ENCODE peak calls at places on chromosomes 13 and 19, in four cellular contexts. M is left ventricle myocardium inferior, P is Karpas-422, O is neural progenitor cell. R is an unnamed sample.

GRCh38 chr13:45704211-45704739 is 2.2 kb downstream of the CBY2 start:
- DNase-seq in M (no peak), P (no peak), O (no peak), R (no peak)

GRCh38 chr13:34420975-34421719 is 520.9 kb upstream of the NBEA start:
- DNase-seq in M (no peak), P (peak), O (no peak), R (no peak)

GRCh38 chr19:17873661-17874422 is 2.1 kb downstream of the SLC5A5 start:
- DNase-seq in M (no peak), P (peak), O (peak), R (no peak)

GRCh38 chr13:54574791-54575190 is 1546.2 kb downstream of the OLFM4 start:
- DNase-seq in M (no peak), P (no peak), O (no peak), R (no peak)

GRCh38 chr19:51803529-51803928 is 8.6 kb downstream of the FPR3 start:
- DNase-seq in M (no peak), P (no peak), O (no peak), R (no peak)

GRCh38 chr19:47225746-47226425 is 5.1 kb downstream of the BBC3 start:
- DNase-seq in M (peak), P (peak), O (peak), R (peak)

GRCh38 chr19:20423381-20424207 is 142.0 kb downstream of the ZNF737 start:
- DNase-seq in M (peak), P (no peak), O (peak), R (peak)

GRCh38 chr19:5934779-5935472 is 20.9 kb downstream of the CAPS start:
- DNase-seq in M (peak), P (no peak), O (no peak), R (peak)

GRCh38 chr19:51407631-51408131 is 9.8 kb downstream of the SIGLEC10 start:
- DNase-seq in M (no peak), P (peak), O (peak), R (no peak)

GRCh38 chr13:33931397-33931987 is 113.5 kb downstream of the RFC3 start:
- DNase-seq in M (no peak), P (peak), O (peak), R (no peak)

GRCh38 chr13:94416454-94417080 is 62.9 kb downstream of the DCT start:
- DNase-seq in M (no peak), P (peak), O (peak), R (no peak)

GRCh38 chr19:40355975-40356680 is 7.6 kb downstream of the PLD3 start:
- DNase-seq in M (no peak), P (no peak), O (no peak), R (no peak)

GRCh38 chr13:24050292-24050711 is 110.2 kb upstream of the SPATA13 start:
- DNase-seq in M (peak), P (no peak), O (no peak), R (peak)

GRCh38 chr13:38685974-38686571 is 804 bp upstream of the FREM2 start:
- DNase-seq in M (no peak), P (no peak), O (peak), R (no peak)

GRCh38 chr19:48090281-48090802 is 20.3 kb downstream of the PLA2G4C start:
- DNase-seq in M (no peak), P (no peak), O (no peak), R (no peak)

GRCh38 chr19:17448190-17448967 is at the start of gene TMEM221:
- DNase-seq in M (peak), P (peak), O (peak), R (no peak)

GRCh38 chr13:52371736-52372247 is 34.2 kb downstream of the THSD1 start:
- DNase-seq in M (no peak), P (no peak), O (peak), R (no peak)

GRCh38 chr13:57128909-57129308 is 11.8 kb upstream of the PRR20A start:
- DNase-seq in M (no peak), P (no peak), O (peak), R (no peak)

GRCh38 chr13:41007359-41008118 is 11.6 kb downstream of the ELF1 start:
- DNase-seq in M (no peak), P (peak), O (peak), R (no peak)

GRCh38 chr13:48278806-48279205 is 24.7 kb upstream of the RB1 start:
- DNase-seq in M (no peak), P (no peak), O (no peak), R (no peak)

DNA sequence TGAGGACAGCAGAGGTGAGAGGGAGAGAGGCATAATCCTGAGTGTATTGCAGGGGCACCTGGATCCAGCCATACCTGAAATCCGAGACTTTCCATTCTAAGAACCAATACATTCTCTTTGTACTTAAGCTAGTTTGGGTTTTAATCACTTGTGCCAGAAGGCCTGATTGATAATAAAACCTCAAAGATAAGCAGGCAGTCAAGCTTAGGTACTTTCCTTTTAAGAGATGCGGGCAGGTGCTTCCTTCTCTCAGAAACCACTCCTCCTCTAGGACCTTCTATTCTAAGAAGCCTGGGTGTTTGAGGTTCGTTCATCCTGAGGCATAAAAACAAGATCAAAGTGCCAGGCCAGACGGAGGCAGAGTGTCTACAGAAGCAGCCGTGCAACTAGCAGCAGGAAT is 22.2 kb downstream of the FAM187B start:
- DNase-seq in M (no peak), P (no peak), O (no peak), R (peak)
- H3K27ac ChIP-seq in M (no peak), P (no peak), O (no peak), R (no peak)

DNA sequence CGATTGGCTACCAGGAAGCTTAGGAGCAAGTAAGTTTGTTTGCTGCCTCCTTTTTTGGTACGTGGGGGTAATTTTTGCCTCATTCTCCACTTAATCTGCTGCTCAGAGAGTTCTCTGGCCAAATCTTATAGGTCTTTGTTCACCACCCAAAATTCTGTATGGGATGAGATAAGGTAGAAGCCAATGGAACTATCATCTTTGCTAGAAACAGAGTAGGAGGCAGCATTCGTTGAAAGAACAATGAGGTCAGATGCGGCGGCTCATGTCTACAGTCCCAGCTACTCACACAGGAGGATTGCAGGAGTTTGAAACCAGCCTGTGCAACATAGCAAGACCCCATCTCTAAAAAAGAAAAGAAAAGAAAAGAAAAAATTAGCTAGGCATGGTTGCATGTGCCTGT is 5.0 kb upstream of the DNAAF3 start:
- DNase-seq in M (no peak), P (no peak), O (no peak), R (no peak)
- H3K4me3 ChIP-seq in M (no peak), P (no peak), O (no peak), R (no peak)

GRCh38 chr19:3440082-3440481 is 40.2 kb downstream of the SMIM24 start:
- DNase-seq in M (peak), P (peak), O (peak), R (peak)
- H3K27ac ChIP-seq in M (peak), P (no peak), O (no peak), R (no peak)

DNA sequence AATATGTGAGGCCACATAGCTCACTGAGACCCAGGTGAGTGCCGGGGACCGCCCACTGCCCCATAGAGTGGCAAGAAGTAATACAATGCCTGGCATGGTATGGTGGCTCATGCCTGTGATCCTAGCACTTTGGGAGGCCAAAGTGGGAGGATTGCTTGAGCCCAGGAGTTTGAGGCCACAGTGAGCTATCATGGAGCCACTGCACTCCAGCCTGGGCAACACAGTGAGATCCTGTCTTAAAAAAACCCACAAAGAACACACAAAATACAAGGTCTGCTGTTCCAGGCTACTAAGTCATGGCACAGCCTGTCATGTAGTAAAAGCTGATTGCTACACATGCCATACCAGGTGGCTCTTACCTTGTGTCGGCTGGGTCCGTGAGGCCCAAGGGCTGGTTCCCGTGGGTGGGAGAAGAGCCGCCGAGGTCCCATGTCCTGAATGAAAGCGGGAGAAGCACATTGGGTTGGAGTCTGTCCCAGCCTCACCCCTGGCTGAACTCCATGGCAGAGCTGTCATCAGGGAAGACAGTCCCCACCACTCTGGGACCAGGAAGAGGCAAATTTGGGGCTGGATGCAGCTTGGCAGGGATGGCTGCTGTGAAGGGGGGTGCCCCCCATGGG is 3.1 kb upstream of the FDX2 start:
- DNase-seq in M (no peak), P (no peak), O (no peak), R (no peak)
- H3K4me3 ChIP-seq in M (no peak), P (no peak), O (no peak), R (no peak)

R was measured in lung.